ENCODE peak calls at places on chromosome 13, in seven cellular contexts. G, P, I, V, B, K and W are unnamed samples.

GRCh38 chr13:23652909-23653726 is 82.9 kb downstream of the TNFRSF19 start:
- DNase-seq in P (no peak), V (no peak), K (no peak), I (no peak), G (no peak), B (no peak), W (no peak)

GRCh38 chr13:48585456-48585840 is 52.6 kb upstream of the RCBTB2 start:
- DNase-seq in K (no peak), I (peak; percentile 95), G (peak; percentile 50), V (peak; percentile 13), P (peak; percentile 43), B (no peak), W (no peak)

GRCh38 chr13:50208826-50209335 is 193.6 kb downstream of the KCNRG start:
- DNase-seq in V (peak; percentile 54), I (peak; percentile 43), K (peak; percentile 91), P (no peak), G (peak; percentile 90), B (peak; percentile 45), W (no peak)

GRCh38 chr13:93925976-93926375 is 553.5 kb downstream of the DCT start:
- DNase-seq in B (no peak), I (no peak), P (no peak), K (peak; percentile 23), G (no peak), V (no peak), W (no peak)

GRCh38 chr13:39401756-39402155 is 201.2 kb downstream of the LHFPL6 start:
- DNase-seq in G (no peak), P (no peak), K (no peak), B (no peak), V (no peak), I (no peak), W (no peak)

GRCh38 chr13:110305949-110306339 is 1.0 kb downstream of the COL4A1 start:
- DNase-seq in K (peak; percentile 40), G (peak; percentile 43), V (no peak), B (no peak), P (no peak), I (no peak), W (no peak)

GRCh38 chr13:102132896-102133295 is 269.0 kb downstream of the FGF14 start:
- DNase-seq in V (no peak), I (no peak), P (no peak), K (no peak), G (no peak), B (no peak), W (no peak)

GRCh38 chr13:102771298-102772041 is 2.1 kb downstream of the TEX30 start:
- DNase-seq in I (no peak), V (no peak), K (no peak), G (no peak), P (no peak), B (no peak), W (no peak)

GRCh38 chr13:71865858-71866172 is 1.2 kb downstream of the DACH1 start:
- DNase-seq in V (peak; percentile 14), K (peak; percentile 43), I (no peak), G (peak; percentile 23), P (no peak), B (no peak), W (no peak)

GRCh38 chr13:93922063-93922462 is 557.4 kb downstream of the DCT start:
- DNase-seq in B (no peak), I (no peak), P (no peak), K (no peak), G (peak; percentile 12), V (peak; percentile 10), W (no peak)

GRCh38 chr13:28657784-28658538 is 969 bp upstream of the POMP start:
- DNase-seq in K (peak; percentile 56), V (no peak), P (no peak), I (peak; percentile 6), B (peak; percentile 17), G (peak; percentile 42), W (no peak)

GRCh38 chr13:54563286-54563685 is 1534.7 kb downstream of the OLFM4 start:
- DNase-seq in G (no peak), K (no peak), I (no peak), V (no peak), P (no peak), B (no peak), W (no peak)

GRCh38 chr13:85665286-85665685 is 133.9 kb downstream of the SLITRK6 start:
- DNase-seq in P (no peak), K (peak; percentile 39), V (peak; percentile 19), I (peak; percentile 63), B (no peak), G (peak; percentile 52), W (no peak)

GRCh38 chr13:27476943-27477681 is 26.7 kb upstream of the MTIF3 start:
- DNase-seq in P (no peak), I (peak; percentile 73), B (peak; percentile 25), G (peak; percentile 64), K (peak; percentile 44), V (no peak), W (no peak)

GRCh38 chr13:32147193-32147592 is 115.6 kb downstream of the FRY start:
- DNase-seq in B (no peak), G (no peak), K (no peak), V (no peak), P (no peak), I (no peak), W (no peak)

GRCh38 chr13:28339419-28339818 is 155.5 kb downstream of the FLT1 start:
- DNase-seq in K (peak; percentile 47), G (no peak), B (no peak), I (no peak), V (no peak), P (no peak), W (no peak)

GRCh38 chr13:39321578-39321977 is 281.4 kb downstream of the LHFPL6 start:
- DNase-seq in B (no peak), P (no peak), I (no peak), G (peak; percentile 87), K (peak; percentile 68), V (no peak), W (no peak)

GRCh38 chr13:107803822-107804495 is 411.4 kb downstream of the LIG4 start:
- DNase-seq in B (no peak), P (no peak), G (no peak), V (no peak), I (no peak), K (no peak), W (no peak)
- H2AFZ ChIP-seq in B (no peak overlapping the region), P (no peak overlapping the region), G (no peak overlapping the region), V (no peak overlapping the region), I (no peak overlapping the region), K (no peak overlapping the region), W (no peak overlapping the region)

GRCh38 chr13:42398542-42398941 is 126.6 kb downstream of the AKAP11 start:
- DNase-seq in G (no peak), K (peak; percentile 84), P (no peak), B (no peak), V (no peak), I (no peak), W (no peak)
- H2AFZ ChIP-seq in G (no peak overlapping the region), K (no peak overlapping the region), P (no peak overlapping the region), B (no peak overlapping the region), V (peak overlapping the region; percentile 83), I (no peak overlapping the region), W (no peak overlapping the region)

DNA sequence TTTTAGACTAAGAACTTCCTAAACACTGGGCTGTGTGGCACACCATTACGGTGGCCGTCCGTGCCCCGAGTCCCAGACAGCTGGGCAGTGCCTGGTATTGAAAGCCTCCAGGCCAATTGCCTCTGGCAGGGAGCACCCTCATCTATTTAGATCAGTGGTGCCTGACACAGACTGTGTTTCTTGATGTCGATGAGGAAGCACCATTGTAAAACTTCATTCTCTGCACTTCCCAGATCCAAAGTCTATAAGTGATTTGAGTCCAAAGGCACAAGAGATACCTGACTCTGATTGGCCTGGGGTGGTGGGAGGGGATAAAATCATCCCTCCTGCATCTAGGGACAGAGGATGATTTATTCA is 8.5 kb upstream of the STK24 start:
- DNase-seq in V (no peak), G (no peak), P (no peak), I (no peak), K (no peak), B (no peak), W (no peak)
- H2AFZ ChIP-seq in V (peak overlapping the region; percentile 38), G (no peak overlapping the region), P (no peak overlapping the region), I (peak overlapping the region; percentile 55), K (no peak overlapping the region), B (no peak overlapping the region), W (peak overlapping the region; percentile 38)

GRCh38 chr13:56886398-56886797 is 254.3 kb upstream of the PRR20A start:
- DNase-seq in P (no peak), V (no peak), K (no peak), B (no peak), I (no peak), G (no peak), W (no peak)
- H2AFZ ChIP-seq in P (peak overlapping the region; percentile 1), V (no peak overlapping the region), K (no peak overlapping the region), B (no peak overlapping the region), I (no peak overlapping the region), G (no peak overlapping the region), W (no peak overlapping the region)

GRCh38 chr13:66489172-66489571 is 741.0 kb downstream of the PCDH9 start:
- DNase-seq in V (no peak), B (no peak), K (no peak), I (no peak), P (no peak), G (no peak), W (no peak)
- H2AFZ ChIP-seq in V (no peak overlapping the region), B (peak overlapping the region; percentile 73), K (no peak overlapping the region), I (no peak overlapping the region), P (no peak overlapping the region), G (no peak overlapping the region), W (no peak overlapping the region)

DNA sequence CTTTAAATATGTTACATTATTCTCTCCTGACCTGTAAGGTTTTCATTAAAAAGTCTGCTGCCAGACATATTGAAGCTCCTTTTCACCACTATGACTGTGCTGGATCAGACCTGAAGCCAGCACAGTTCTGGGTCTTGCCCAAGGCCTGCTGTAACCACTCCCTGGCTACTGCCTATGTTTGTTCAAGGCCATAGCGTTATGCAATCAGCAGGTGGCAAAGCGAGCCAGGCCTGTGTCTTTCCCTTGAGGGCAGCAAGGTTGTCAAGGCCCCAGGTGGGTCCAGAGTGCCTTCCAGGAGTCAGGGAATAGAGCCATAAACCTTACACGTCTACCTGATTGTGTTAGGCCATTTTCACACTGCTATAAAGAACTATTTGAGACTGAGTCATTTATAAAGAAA is 496.8 kb upstream of the PCDH9 start:
- DNase-seq in G (no peak), I (no peak), B (no peak), K (no peak), P (no peak), V (no peak), W (no peak)
- H2AFZ ChIP-seq in G (no peak overlapping the region), I (no peak overlapping the region), B (no peak overlapping the region), K (no peak overlapping the region), P (no peak overlapping the region), V (no peak overlapping the region), W (no peak overlapping the region)

DNA sequence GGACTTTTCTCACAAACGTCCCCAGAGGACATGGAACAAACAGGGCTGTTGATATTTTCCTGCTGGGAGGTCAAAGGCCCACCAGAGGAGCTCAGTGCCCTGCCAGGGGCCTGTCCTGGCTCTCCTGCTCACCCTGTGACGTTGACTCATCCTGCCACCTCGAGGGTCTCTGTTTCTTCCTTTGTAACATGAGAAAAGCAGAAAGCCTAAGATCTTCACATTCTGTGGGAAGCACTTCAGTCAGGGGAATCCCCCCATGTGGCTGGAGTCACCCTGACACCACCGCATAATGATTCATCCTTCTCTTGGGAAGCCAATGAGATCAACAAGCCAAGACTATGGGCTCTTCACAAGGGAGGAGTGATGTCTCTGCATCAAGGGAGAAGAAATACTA is 147.9 kb downstream of the KATNAL1 start:
- DNase-seq in I (peak; percentile 54), B (no peak), G (peak; percentile 26), P (no peak), K (peak; percentile 95), V (no peak), W (no peak)
- H2AFZ ChIP-seq in I (no peak overlapping the region), B (peak overlapping the region; percentile 20), G (no peak overlapping the region), P (no peak overlapping the region), K (no peak overlapping the region), V (no peak overlapping the region), W (no peak overlapping the region)